ENCODE peak calls at places on chromosomes 4 and X, in seven cellular contexts. A is mammary epithelial cell, S is heart left ventricle, C is gastrocnemius medialis, X is endothelial cell of umbilical vein, T is neural progenitor cell, G is HCT116. J is an unnamed sample.

GRCh38 chr4:148749403-148749802 is 307.2 kb upstream of the NR3C2 start:
- DNase-seq in A (peak; percentile 46), S (no peak), C (no peak), X (no peak), T (no peak), G (no peak), J (no peak)

GRCh38 chr4:25345880-25346279 is 31.2 kb upstream of the ANAPC4 start:
- DNase-seq in A (no peak), S (no peak), C (no peak), X (no peak), T (no peak), G (no peak), J (peak; percentile 11)

GRCh38 chrX:117840645-117841044 is 276.0 kb downstream of the KLHL13 start:
- DNase-seq in A (no peak), S (no peak), C (no peak), X (no peak), T (no peak), G (no peak), J (no peak)

GRCh38 chr4:37825943-37826281 is 574 bp upstream of the PGM2 start:
- DNase-seq in A (peak; percentile 12), S (no peak), C (no peak), X (no peak), T (no peak), G (no peak), J (no peak)

GRCh38 chr4:11429646-11430045 is 952 bp upstream of the HS3ST1 start:
- DNase-seq in A (no peak), S (no peak), C (no peak), X (no peak), T (no peak), G (no peak), J (no peak)

GRCh38 chr4:8340721-8341680 is 71.4 kb downstream of the HTRA3 start:
- DNase-seq in A (no peak), S (peak; percentile 87), C (peak; percentile 85), X (no peak), T (no peak), G (no peak), J (no peak)

GRCh38 chr4:75830906-75831305 is 71.3 kb downstream of the PPEF2 start:
- DNase-seq in A (no peak), S (no peak), C (no peak), X (no peak), T (no peak), G (no peak), J (no peak)

GRCh38 chr4:38860788-38861424 is 4.3 kb upstream of the TLR6 start:
- DNase-seq in A (peak; percentile 47), S (no peak), C (no peak), X (peak; percentile 34), T (peak; percentile 89), G (peak; percentile 74), J (no peak)

GRCh38 chr4:6391186-6391851 is 81.1 kb downstream of the PPP2R2C start:
- DNase-seq in A (peak; percentile 22), S (peak; percentile 36), C (no peak), X (no peak), T (no peak), G (no peak), J (no peak)

GRCh38 chr4:146063143-146063542 is 112.4 kb upstream of the LSM6 start:
- DNase-seq in A (no peak), S (no peak), C (no peak), X (no peak), T (no peak), G (no peak), J (no peak)

GRCh38 chrX:4570141-4570540 is 856.7 kb upstream of the PRKX start:
- DNase-seq in A (peak; percentile 6), S (no peak), C (no peak), X (no peak), T (no peak), G (no peak), J (no peak)

GRCh38 chrX:135513140-135513535 is 7.3 kb upstream of the INTS6L start:
- DNase-seq in A (no peak), S (no peak), C (no peak), X (peak; percentile 1), T (no peak), G (no peak), J (no peak)

GRCh38 chr4:178086324-178086723 is 644.1 kb upstream of the AGA start:
- DNase-seq in A (no peak), S (no peak), C (no peak), X (no peak), T (peak; percentile 60), G (peak; percentile 18), J (no peak)

GRCh38 chrX:56733459-56734046 is 4.5 kb downstream of the NBDY start:
- DNase-seq in A (peak; percentile 62), S (no peak), C (peak; percentile 15), X (peak; percentile 51), T (peak; percentile 73), G (no peak), J (no peak)

GRCh38 chr4:176981074-176981473 is 188.4 kb upstream of the VEGFC start:
- DNase-seq in A (peak; percentile 8), S (no peak), C (no peak), X (no peak), T (no peak), G (no peak), J (no peak)

GRCh38 chr4:126267689-126268088 is 952.9 kb downstream of the FAT4 start:
- DNase-seq in A (peak; percentile 5), S (no peak), C (no peak), X (no peak), T (no peak), G (no peak), J (no peak)

GRCh38 chr4:47538516-47538915 is 53.4 kb downstream of the ATP10D start:
- DNase-seq in A (no peak), S (no peak), C (no peak), X (no peak), T (no peak), G (no peak), J (no peak)

GRCh38 chrX:47172549-47172948 is 21.1 kb upstream of the UBA1 start:
- DNase-seq in A (no peak), S (no peak), C (no peak), X (no peak), T (no peak), G (no peak), J (no peak)

GRCh38 chr4:21802406-21802805 is 146.2 kb downstream of the KCNIP4 start:
- DNase-seq in A (peak; percentile 55), S (no peak), C (no peak), X (peak; percentile 89), T (no peak), G (no peak), J (no peak)

GRCh38 chrX:46571423-46572294 is 1.9 kb upstream of the CHST7 start:
- DNase-seq in A (no peak), S (no peak), C (no peak), X (no peak), T (no peak), G (no peak), J (no peak)

DNA sequence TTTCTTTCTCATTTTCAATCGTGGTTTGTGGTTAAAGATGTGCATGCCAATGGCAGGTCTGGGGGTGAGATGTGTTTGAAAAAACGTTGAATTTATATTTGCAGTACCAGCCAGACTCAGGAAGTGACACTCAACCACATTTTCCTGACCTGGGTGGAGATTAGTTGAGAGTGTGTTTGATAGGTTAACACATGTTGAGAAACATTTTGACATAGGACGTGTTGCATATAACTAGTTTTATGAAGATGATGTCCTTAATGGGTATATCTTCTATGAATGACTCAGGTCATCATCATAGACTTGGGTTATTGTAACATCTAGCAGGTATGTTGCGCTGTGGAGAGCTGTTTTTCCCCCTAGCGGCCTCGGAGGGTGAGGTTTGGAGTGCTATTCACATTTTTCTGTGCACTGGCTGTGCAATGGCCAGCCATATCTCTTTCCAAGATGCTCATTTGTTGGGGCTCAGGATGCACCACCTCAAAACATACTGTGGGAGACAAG is 21.7 kb upstream of the CD38 start:
- DNase-seq in A (peak; percentile 91), S (no peak), C (no peak), X (no peak), T (no peak), G (peak; percentile 26), J (peak; percentile 29)
- H3K4me3 ChIP-seq in A (no peak overlapping the region), S (no peak overlapping the region), C (no peak overlapping the region), X (no peak overlapping the region), T (no peak overlapping the region), G (no peak overlapping the region), J (no peak overlapping the region)

DNA sequence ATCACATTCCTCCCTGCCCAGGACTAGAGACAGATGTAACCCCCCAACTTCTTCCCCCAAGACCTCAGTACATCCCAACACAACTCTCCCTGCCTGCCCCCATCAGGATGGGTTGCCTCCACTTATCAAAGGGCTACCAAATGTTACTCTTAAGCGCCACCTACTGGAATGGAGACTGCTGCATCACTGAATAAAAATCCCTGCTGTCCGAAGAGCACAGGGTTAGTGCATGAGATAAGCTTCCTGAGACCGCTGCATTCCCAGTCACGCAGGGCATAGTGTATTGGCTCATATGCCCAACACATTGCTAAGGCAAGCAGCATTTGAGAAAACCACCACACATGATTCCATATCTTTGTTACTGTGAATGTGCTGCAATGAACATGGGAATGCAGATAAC is 544.5 kb downstream of the PPP4R3C start:
- DNase-seq in A (peak; percentile 9), S (no peak), C (no peak), X (peak; percentile 31), T (peak; percentile 56), G (peak; percentile 12), J (no peak)
- TF ChIP-seq CTCF in A (peak; percentile 69), S (peak; percentile 6), C (no peak), X (peak; percentile 17), T (peak; percentile 55), G (peak; percentile 26), J (no peak)

GRCh38 chr4:186825069-186825468 is 101.4 kb upstream of the FAT1 start:
- DNase-seq in A (no peak), S (no peak), C (no peak), X (no peak), T (no peak), G (peak; percentile 82), J (no peak)

GRCh38 chr4:186814535-186814934 is 90.9 kb upstream of the FAT1 start:
- DNase-seq in A (no peak), S (no peak), C (no peak), X (no peak), T (no peak), G (no peak), J (no peak)

GRCh38 chr4:186819357-186820086 is 95.9 kb upstream of the FAT1 start:
- DNase-seq in A (no peak), S (no peak), C (no peak), X (no peak), T (no peak), G (no peak), J (no peak)

GRCh38 chr4:186823989-186824388 is 100.3 kb upstream of the FAT1 start:
- DNase-seq in A (no peak), S (no peak), C (no peak), X (no peak), T (no peak), G (no peak), J (no peak)

GRCh38 chr4:186820371-186820990 is 96.8 kb upstream of the FAT1 start:
- DNase-seq in A (no peak), S (peak; percentile 71), C (no peak), X (peak; percentile 68), T (peak; percentile 31), G (peak; percentile 71), J (no peak)
- H3K4me3 ChIP-seq in A (no peak overlapping the region), S (no peak overlapping the region), C (no peak overlapping the region), X (no peak overlapping the region), T (no peak overlapping the region), G (peak overlapping the region; percentile 31), J (no peak overlapping the region)

DNA sequence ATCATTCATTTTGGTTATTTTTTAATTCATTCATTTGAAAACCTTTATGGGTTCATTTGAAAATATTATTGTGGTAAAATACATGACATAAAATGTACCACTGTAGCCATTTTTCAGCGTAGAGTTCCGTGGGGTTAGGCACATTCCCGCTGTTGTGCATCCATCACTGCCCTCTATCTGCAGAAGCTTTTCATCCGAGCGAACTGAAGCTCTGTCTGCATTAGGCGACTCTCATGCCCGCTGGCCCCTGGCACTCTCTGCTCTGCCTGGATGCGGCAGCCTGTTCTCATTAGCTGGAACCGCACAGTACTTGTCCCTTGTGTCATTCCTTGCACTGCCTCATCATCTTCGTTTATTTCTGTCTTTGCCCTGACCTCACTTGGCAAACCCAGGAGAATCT is 17.5 kb downstream of the CFAP99 start:
- DNase-seq in A (peak; percentile 11), S (no peak), C (no peak), X (no peak), T (no peak), G (no peak), J (no peak)
- TF ChIP-seq CTCF in A (peak; percentile 29), S (peak; percentile 22), C (no peak), X (no peak), T (no peak), G (peak; percentile 12), J (peak; percentile 25)